ENCODE peak calls at places on chromosome 21, in five cellular contexts. One of them, this sample, is unnamed.
A peak's percentile ranks its signal among the peaks of the same experiment; 100 is the strongest.

GRCh38 chr21:43893536-43894205 is 28.6 kb downstream of the AGPAT3 start:
- DNase-seq in stomach: peak; percentile 49
- DNase-seq in body of pancreas: no peak
- DNase-seq in SK-N-SH: no peak
- DNase-seq in thoracic aorta: no peak
- DNase-seq in this sample: no peak

GRCh38 chr21:42439284-42440186 is 35.8 kb downstream of the UBASH3A start:
- DNase-seq in SK-N-SH: no peak
- DNase-seq in stomach: no peak
- DNase-seq in body of pancreas: no peak
- DNase-seq in thoracic aorta: no peak
- DNase-seq in this sample: no peak

GRCh38 chr21:42361286-42361685 is 5.0 kb downstream of the TFF1 start:
- DNase-seq in stomach: no peak
- DNase-seq in thoracic aorta: no peak
- DNase-seq in SK-N-SH: no peak
- DNase-seq in body of pancreas: no peak
- DNase-seq in this sample: no peak

GRCh38 chr21:43938751-43939442 is 73.2 kb upstream of the TRAPPC10 start:
- DNase-seq in stomach: peak; percentile 83
- DNase-seq in SK-N-SH: peak; percentile 90
- DNase-seq in body of pancreas: peak; percentile 81
- DNase-seq in thoracic aorta: no peak
- DNase-seq in this sample: no peak

GRCh38 chr21:30831194-30831765 is 1.7 kb upstream of the KRTAP7-1 start:
- DNase-seq in thoracic aorta: no peak
- DNase-seq in SK-N-SH: peak; percentile 21
- DNase-seq in stomach: no peak
- DNase-seq in body of pancreas: peak; percentile 18
- DNase-seq in this sample: no peak

GRCh38 chr21:41670056-41670805 is 96.6 kb downstream of the RIPK4 start:
- DNase-seq in body of pancreas: no peak
- DNase-seq in thoracic aorta: no peak
- DNase-seq in stomach: no peak
- DNase-seq in SK-N-SH: no peak
- DNase-seq in this sample: no peak

GRCh38 chr21:41345934-41346685 is 15.7 kb upstream of the MX2 start:
- DNase-seq in body of pancreas: no peak
- DNase-seq in stomach: peak; percentile 80
- DNase-seq in SK-N-SH: no peak
- DNase-seq in thoracic aorta: no peak
- DNase-seq in this sample: no peak

GRCh38 chr21:41861987-41862386 is 17.2 kb downstream of the PRDM15 start:
- DNase-seq in SK-N-SH: no peak
- DNase-seq in thoracic aorta: no peak
- DNase-seq in stomach: no peak
- DNase-seq in body of pancreas: no peak
- DNase-seq in this sample: no peak

GRCh38 chr21:34965200-34966174 is 83.6 kb downstream of the RUNX1 start:
- DNase-seq in thoracic aorta: no peak
- DNase-seq in body of pancreas: no peak
- DNase-seq in stomach: no peak
- DNase-seq in SK-N-SH: no peak
- DNase-seq in this sample: no peak

GRCh38 chr21:14284439-14284838 is 68.5 kb downstream of the RBM11 start:
- DNase-seq in stomach: no peak
- DNase-seq in body of pancreas: no peak
- DNase-seq in thoracic aorta: no peak
- DNase-seq in SK-N-SH: no peak
- DNase-seq in this sample: no peak

GRCh38 chr21:31117046-31117916 is 79.0 kb upstream of the KRTAP19-8 start:
- DNase-seq in body of pancreas: no peak
- DNase-seq in thoracic aorta: no peak
- DNase-seq in SK-N-SH: no peak
- DNase-seq in stomach: no peak
- DNase-seq in this sample: no peak

GRCh38 chr21:16419188-16419874 is 689.5 kb downstream of the USP25 start:
- DNase-seq in stomach: peak; percentile 81
- DNase-seq in body of pancreas: peak; percentile 87
- DNase-seq in SK-N-SH: peak; percentile 59
- DNase-seq in thoracic aorta: peak; percentile 47
- DNase-seq in this sample: peak; percentile 85

GRCh38 chr21:43622796-43623195 is 36.5 kb downstream of the HSF2BP start:
- DNase-seq in SK-N-SH: no peak
- DNase-seq in stomach: no peak
- DNase-seq in thoracic aorta: no peak
- DNase-seq in body of pancreas: no peak
- DNase-seq in this sample: no peak

GRCh38 chr21:14523234-14523633 is 22.9 kb downstream of the SAMSN1 start:
- DNase-seq in stomach: no peak
- DNase-seq in thoracic aorta: no peak
- DNase-seq in SK-N-SH: no peak
- DNase-seq in body of pancreas: no peak
- DNase-seq in this sample: no peak

GRCh38 chr21:43853851-43854772 is 10.9 kb upstream of the AGPAT3 start:
- DNase-seq in SK-N-SH: no peak
- DNase-seq in body of pancreas: no peak
- DNase-seq in stomach: no peak
- DNase-seq in thoracic aorta: no peak
- DNase-seq in this sample: no peak

GRCh38 chr21:34693192-34693810 is 24.5 kb downstream of the CLIC6 start:
- DNase-seq in thoracic aorta: no peak
- DNase-seq in body of pancreas: peak; percentile 49
- DNase-seq in SK-N-SH: peak; percentile 63
- DNase-seq in stomach: peak; percentile 57
- DNase-seq in this sample: no peak

GRCh38 chr21:19767546-19767945 is 1230.7 kb upstream of the NCAM2 start:
- DNase-seq in SK-N-SH: no peak
- DNase-seq in thoracic aorta: no peak
- DNase-seq in stomach: no peak
- DNase-seq in body of pancreas: no peak
- DNase-seq in this sample: no peak

GRCh38 chr21:26513212-26513611 is 59.9 kb downstream of the CYYR1 start:
- DNase-seq in stomach: no peak
- DNase-seq in body of pancreas: no peak
- DNase-seq in thoracic aorta: no peak
- DNase-seq in SK-N-SH: no peak
- DNase-seq in this sample: no peak

GRCh38 chr21:24976238-24976637 is 631.0 kb downstream of the MRPL39 start:
- DNase-seq in body of pancreas: no peak
- DNase-seq in stomach: no peak
- DNase-seq in thoracic aorta: no peak
- DNase-seq in SK-N-SH: no peak
- DNase-seq in this sample: no peak

GRCh38 chr21:42554251-42554937 is 40.7 kb downstream of the SLC37A1 start:
- DNase-seq in body of pancreas: peak; percentile 8
- DNase-seq in stomach: no peak
- DNase-seq in thoracic aorta: no peak
- DNase-seq in SK-N-SH: no peak
- DNase-seq in this sample: no peak

GRCh38 chr21:34639250-34639649 is 24.3 kb upstream of the RCAN1 start:
- DNase-seq in SK-N-SH: no peak
- DNase-seq in stomach: no peak
- DNase-seq in body of pancreas: no peak
- DNase-seq in thoracic aorta: no peak
- DNase-seq in this sample: no peak

GRCh38 chr21:34882719-34883131 is 166.4 kb downstream of the RUNX1 start:
- DNase-seq in thoracic aorta: no peak
- DNase-seq in stomach: no peak
- DNase-seq in SK-N-SH: no peak
- DNase-seq in body of pancreas: no peak
- DNase-seq in this sample: no peak

GRCh38 chr21:42921912-42922311 is 3.5 kb downstream of the ERVH48-1 start:
- DNase-seq in SK-N-SH: no peak
- DNase-seq in stomach: no peak
- DNase-seq in thoracic aorta: no peak
- DNase-seq in body of pancreas: no peak
- DNase-seq in this sample: no peak

GRCh38 chr21:43866233-43866632 is 1.2 kb downstream of the AGPAT3 start:
- DNase-seq in SK-N-SH: peak; percentile 83
- DNase-seq in body of pancreas: peak; percentile 38
- DNase-seq in thoracic aorta: no peak
- DNase-seq in stomach: no peak
- DNase-seq in this sample: no peak

GRCh38 chr21:42836767-42837301 is 42.5 kb downstream of the WDR4 start:
- DNase-seq in stomach: peak; percentile 16
- DNase-seq in body of pancreas: no peak
- DNase-seq in SK-N-SH: peak; percentile 18
- DNase-seq in thoracic aorta: no peak
- DNase-seq in this sample: peak; percentile 43

GRCh38 chr21:43879348-43880110 is 14.5 kb downstream of the AGPAT3 start:
- DNase-seq in stomach: no peak
- DNase-seq in body of pancreas: no peak
- DNase-seq in thoracic aorta: no peak
- DNase-seq in SK-N-SH: no peak
- DNase-seq in this sample: no peak

GRCh38 chr21:27525780-27526179 is 558.9 kb upstream of the ADAMTS5 start:
- DNase-seq in thoracic aorta: no peak
- DNase-seq in stomach: no peak
- DNase-seq in SK-N-SH: no peak
- DNase-seq in body of pancreas: no peak
- DNase-seq in this sample: no peak

GRCh38 chr21:22791376-22791775 is 1793.2 kb downstream of the NCAM2 start:
- DNase-seq in thoracic aorta: no peak
- DNase-seq in stomach: no peak
- DNase-seq in SK-N-SH: no peak
- DNase-seq in body of pancreas: no peak
- DNase-seq in this sample: no peak

GRCh38 chr21:37821791-37822450 is 94.3 kb downstream of the KCNJ6 start:
- DNase-seq in SK-N-SH: no peak
- DNase-seq in thoracic aorta: no peak
- DNase-seq in body of pancreas: no peak
- DNase-seq in stomach: no peak
- DNase-seq in this sample: no peak

DNA sequence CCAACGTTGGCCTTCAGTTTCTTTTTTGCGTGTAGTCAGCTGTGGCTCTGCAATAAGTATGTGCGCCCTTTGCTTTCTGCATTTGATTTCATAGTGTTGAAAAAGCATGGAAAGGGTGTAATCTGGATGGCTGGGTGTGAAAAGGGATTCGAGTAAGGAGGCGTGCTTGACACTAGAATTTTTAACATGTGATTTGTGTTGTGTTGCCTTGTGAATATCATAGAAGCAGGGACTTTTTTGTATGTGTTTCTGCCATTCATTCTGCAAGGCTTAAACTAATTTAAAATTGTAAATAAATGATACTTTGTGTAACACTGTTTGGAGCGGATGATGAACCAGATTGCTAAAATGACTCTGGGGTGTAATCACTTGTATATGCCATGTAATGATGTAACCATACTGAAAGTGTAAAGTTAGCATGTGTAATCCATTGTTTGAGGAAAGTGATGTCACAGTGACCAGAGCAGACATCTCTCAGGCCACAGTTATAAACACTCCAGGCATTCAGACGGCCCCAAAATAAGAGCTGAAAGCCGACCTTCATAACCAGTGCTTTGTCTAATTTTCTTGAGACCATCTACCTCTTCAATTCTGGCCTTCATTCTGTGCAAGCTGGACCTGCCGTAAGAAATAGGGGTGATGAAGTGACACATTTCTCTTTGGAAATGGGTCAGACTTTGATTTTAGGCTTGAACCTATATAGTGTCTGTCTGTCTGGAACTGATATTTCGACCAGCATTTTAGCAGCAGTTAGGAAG is 616 bp downstream of the SH3BGR start:
- DNase-seq in body of pancreas: no peak
- DNase-seq in thoracic aorta: no peak
- DNase-seq in stomach: no peak
- DNase-seq in SK-N-SH: no peak
- DNase-seq in this sample: no peak
- H3K4me3 ChIP-seq in body of pancreas: no peak overlapping the region
- H3K4me3 ChIP-seq in thoracic aorta: peak overlapping the region; percentile 69
- H3K4me3 ChIP-seq in stomach: peak overlapping the region; percentile 29
- H3K4me3 ChIP-seq in SK-N-SH: no peak overlapping the region
- H3K4me3 ChIP-seq in this sample: peak overlapping the region; percentile 68

DNA sequence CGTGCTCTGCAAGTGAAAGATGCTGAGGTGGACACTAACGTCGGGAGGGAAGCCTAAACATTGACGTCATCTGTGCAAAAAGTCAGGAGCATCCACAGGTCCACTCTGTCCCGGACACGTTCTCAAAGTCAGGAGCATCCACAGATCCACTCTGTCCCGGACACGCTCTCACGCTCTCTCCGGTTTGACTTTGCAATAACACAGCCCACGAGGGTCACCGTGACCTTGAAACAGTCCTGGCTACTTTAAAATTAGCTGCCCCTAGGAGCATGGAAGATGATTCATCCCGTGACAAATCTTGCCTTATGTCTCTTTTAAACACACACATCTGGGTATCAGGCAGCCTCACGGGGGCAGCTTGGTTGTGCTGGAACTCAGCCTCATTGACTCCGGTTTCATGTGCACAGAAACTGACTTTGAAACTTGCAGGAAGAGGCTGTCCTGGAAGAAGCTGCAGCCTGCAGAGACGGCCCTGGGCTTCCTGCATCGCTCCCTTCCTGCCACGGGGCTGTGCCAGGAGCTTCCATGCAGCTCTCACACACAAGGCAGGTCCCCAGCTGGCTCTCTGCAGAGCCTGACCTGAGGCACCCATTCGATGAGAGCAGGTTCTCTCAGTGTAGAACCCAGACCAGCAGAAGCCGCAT is 18.1 kb upstream of the COL18A1 start:
- DNase-seq in body of pancreas: peak; percentile 24
- DNase-seq in SK-N-SH: peak; percentile 61
- DNase-seq in stomach: no peak
- DNase-seq in thoracic aorta: no peak
- DNase-seq in this sample: no peak
- TF ChIP-seq CTCF in body of pancreas: no peak
- TF ChIP-seq CTCF in SK-N-SH: peak; percentile 43
- TF ChIP-seq CTCF in stomach: no peak
- TF ChIP-seq CTCF in thoracic aorta: peak; percentile 31
- TF ChIP-seq CTCF in this sample: no peak

GRCh38 chr21:33433425-33434114 is 30.4 kb downstream of the IFNGR2 start:
- DNase-seq in SK-N-SH: no peak
- DNase-seq in stomach: no peak
- DNase-seq in thoracic aorta: no peak
- DNase-seq in body of pancreas: no peak
- DNase-seq in this sample: no peak
- H3K27ac ChIP-seq in SK-N-SH: no peak overlapping the region
- H3K27ac ChIP-seq in stomach: peak overlapping the region; percentile 84
- H3K27ac ChIP-seq in thoracic aorta: peak overlapping the region; percentile 85
- H3K27ac ChIP-seq in body of pancreas: peak overlapping the region; percentile 20
- H3K27ac ChIP-seq in this sample: peak overlapping the region; percentile 90

GRCh38 chr21:39613029-39613934 is 542 bp downstream of the B3GALT5 start:
- DNase-seq in body of pancreas: no peak
- DNase-seq in thoracic aorta: no peak
- DNase-seq in stomach: no peak
- DNase-seq in SK-N-SH: peak; percentile 45
- DNase-seq in this sample: no peak

GRCh38 chr21:39610705-39611104 is 2.0 kb upstream of the B3GALT5 start:
- DNase-seq in thoracic aorta: no peak
- DNase-seq in SK-N-SH: no peak
- DNase-seq in body of pancreas: no peak
- DNase-seq in stomach: no peak
- DNase-seq in this sample: no peak

GRCh38 chr21:39611547-39612190 is 1.1 kb upstream of the B3GALT5 start:
- DNase-seq in stomach: no peak
- DNase-seq in body of pancreas: no peak
- DNase-seq in SK-N-SH: no peak
- DNase-seq in thoracic aorta: no peak
- DNase-seq in this sample: no peak

GRCh38 chr21:39616373-39616772 is 3.6 kb downstream of the B3GALT5 start:
- DNase-seq in SK-N-SH: no peak
- DNase-seq in thoracic aorta: no peak
- DNase-seq in body of pancreas: no peak
- DNase-seq in stomach: no peak
- DNase-seq in this sample: no peak

GRCh38 chr21:39612233-39613028 is at the start of gene B3GALT5:
- DNase-seq in body of pancreas: peak; percentile 35
- DNase-seq in thoracic aorta: no peak
- DNase-seq in SK-N-SH: peak; percentile 88
- DNase-seq in stomach: no peak
- DNase-seq in this sample: no peak
- H3K4me3 ChIP-seq in body of pancreas: no peak within 1 kb of the TSS
- H3K4me3 ChIP-seq in thoracic aorta: peak within 1 kb of the TSS; percentile 41
- H3K4me3 ChIP-seq in SK-N-SH: peak within 1 kb of the TSS; percentile 58
- H3K4me3 ChIP-seq in stomach: peak within 1 kb of the TSS; percentile 41
- H3K4me3 ChIP-seq in this sample: peak within 1 kb of the TSS; percentile 59